ENCODE peak calls at places on chromosomes 11 and 22, in four cellular contexts. I is K562, J is GM12878, N is A549. P is an unnamed sample.

GRCh38 chr11:126140932-126141291 is 70.5 kb downstream of the RPUSD4 start:
- DNase-seq in I (no peak), N (no peak), J (no peak), P (no peak)

GRCh38 chr11:30914143-30914762 is 328.1 kb upstream of the MPPED2 start:
- DNase-seq in J (no peak), N (peak; percentile 42), I (peak; percentile 6), P (peak; percentile 16)

GRCh38 chr11:57156928-57157327 is 24.8 kb upstream of the LRRC55 start:
- DNase-seq in J (no peak), N (no peak), I (no peak), P (no peak)

GRCh38 chr22:43008509-43008908 is 6.4 kb downstream of the PACSIN2 start:
- DNase-seq in I (no peak), N (no peak), J (no peak), P (no peak)

GRCh38 chr11:2330696-2331095 is 28.9 kb downstream of the TSPAN32 start:
- DNase-seq in I (no peak), J (no peak), N (no peak), P (no peak)

GRCh38 chr22:40030026-40030756 is 35.4 kb downstream of the FAM83F start:
- DNase-seq in J (no peak), N (no peak), I (no peak), P (no peak)

GRCh38 chr11:34605481-34606325 is 15.2 kb upstream of the EHF start:
- DNase-seq in I (no peak), N (no peak), J (no peak), P (no peak)

GRCh38 chr22:42436402-42436801 is 4.2 kb upstream of the NFAM1 start:
- DNase-seq in J (no peak), I (no peak), N (no peak), P (no peak)

GRCh38 chr11:33598426-33599069 is 102.1 kb downstream of the C11orf91 start:
- DNase-seq in J (no peak), I (no peak), N (no peak), P (no peak)

GRCh38 chr11:130439876-130440275 is 8.6 kb upstream of the ADAMTS15 start:
- DNase-seq in I (no peak), N (no peak), J (no peak), P (no peak)

GRCh38 chr11:94049351-94049750 is 28.2 kb downstream of the HEPHL1 start:
- DNase-seq in I (no peak), N (no peak), J (no peak), P (no peak)

GRCh38 chr11:69382131-69383128 is 88.5 kb downstream of the MYEOV start:
- DNase-seq in J (peak; percentile 36), I (peak; percentile 97), N (no peak), P (no peak)

GRCh38 chr11:47443028-47443700 is 5.8 kb downstream of the RAPSN start:
- DNase-seq in N (peak; percentile 43), J (no peak), I (peak; percentile 22), P (no peak)

GRCh38 chr11:2129699-2130366 is 9.4 kb downstream of the IGF2 start:
- DNase-seq in I (no peak), N (no peak), J (no peak), P (no peak)

GRCh38 chr11:11600288-11600687 is 21.5 kb downstream of the GALNT18 start:
- DNase-seq in I (no peak), J (no peak), N (no peak), P (no peak)

GRCh38 chr11:48093795-48094642 is 113.7 kb downstream of the PTPRJ start:
- DNase-seq in J (no peak), I (no peak), N (no peak), P (peak; percentile 77)

GRCh38 chr11:117621226-117621625 is 175.8 kb downstream of the DSCAML1 start:
- DNase-seq in N (peak; percentile 20), J (no peak), I (peak; percentile 20), P (no peak)

GRCh38 chr11:92838655-92839334 is 130.7 kb upstream of the MTNR1B start:
- DNase-seq in J (no peak), I (no peak), N (no peak), P (no peak)

GRCh38 chr22:39593061-39593930 is 22.7 kb downstream of the CACNA1I start:
- DNase-seq in J (no peak), I (no peak), N (peak; percentile 22), P (no peak)

GRCh38 chr22:48703265-48703941 is 1124.3 kb downstream of the BRD1 start:
- DNase-seq in J (no peak), N (no peak), I (no peak), P (no peak)

GRCh38 chr11:45475135-45475534 is 189.0 kb upstream of the SYT13 start:
- DNase-seq in J (no peak), I (no peak), N (no peak), P (no peak)

GRCh38 chr11:112806876-112807275 is 154.3 kb upstream of the NCAM1 start:
- DNase-seq in I (no peak), N (no peak), J (no peak), P (no peak)

GRCh38 chr11:45097721-45098493 is 48.5 kb upstream of the PRDM11 start:
- DNase-seq in N (peak; percentile 23), I (peak; percentile 58), J (no peak), P (no peak)

GRCh38 chr11:113532697-113533424 is 57.7 kb upstream of the DRD2 start:
- DNase-seq in N (peak; percentile 52), I (peak; percentile 65), J (no peak), P (peak; percentile 46)

GRCh38 chr22:49373289-49373666 is 454.4 kb downstream of the BRD1 start:
- DNase-seq in I (no peak), J (no peak), N (no peak), P (no peak)

GRCh38 chr22:29443861-29444431 is 5.6 kb downstream of the RFPL1 start:
- DNase-seq in I (no peak), N (no peak), J (no peak), P (no peak)

GRCh38 chr22:28112548-28113043 is 193.5 kb upstream of the PITPNB start:
- DNase-seq in N (peak; percentile 47), J (no peak), I (peak; percentile 30), P (peak; percentile 25)
- TF ChIP-seq BHLHE40 in N (no peak), J (no peak), I (no peak), P (no peak)

GRCh38 chr22:38111941-38112355 is 1.5 kb upstream of the BAIAP2L2 start:
- DNase-seq in I (no peak), N (no peak), J (no peak), P (peak; percentile 39)
- TF ChIP-seq KDM1A in I (no peak), N (no peak), J (no peak), P (no peak)

GRCh38 chr11:123249354-123249753 is 54.3 kb upstream of the CLMP start:
- DNase-seq in J (no peak), I (no peak), N (no peak), P (no peak)
- TF ChIP-seq BHLHE40 in J (no peak), I (no peak), N (no peak), P (no peak)

GRCh38 chr22:25368271-25368670 is 148.8 kb downstream of the CRYBB2 start:
- DNase-seq in N (peak; percentile 11), J (no peak), I (no peak), P (no peak)
- TF ChIP-seq KDM1A in N (no peak), J (no peak), I (no peak), P (no peak)

GRCh38 chr11:29657709-29658108 is 359.1 kb downstream of the KCNA4 start:
- DNase-seq in J (no peak), N (no peak), I (no peak), P (no peak)
- TF ChIP-seq BHLHE40 in J (no peak), N (no peak), I (no peak), P (no peak)

DNA sequence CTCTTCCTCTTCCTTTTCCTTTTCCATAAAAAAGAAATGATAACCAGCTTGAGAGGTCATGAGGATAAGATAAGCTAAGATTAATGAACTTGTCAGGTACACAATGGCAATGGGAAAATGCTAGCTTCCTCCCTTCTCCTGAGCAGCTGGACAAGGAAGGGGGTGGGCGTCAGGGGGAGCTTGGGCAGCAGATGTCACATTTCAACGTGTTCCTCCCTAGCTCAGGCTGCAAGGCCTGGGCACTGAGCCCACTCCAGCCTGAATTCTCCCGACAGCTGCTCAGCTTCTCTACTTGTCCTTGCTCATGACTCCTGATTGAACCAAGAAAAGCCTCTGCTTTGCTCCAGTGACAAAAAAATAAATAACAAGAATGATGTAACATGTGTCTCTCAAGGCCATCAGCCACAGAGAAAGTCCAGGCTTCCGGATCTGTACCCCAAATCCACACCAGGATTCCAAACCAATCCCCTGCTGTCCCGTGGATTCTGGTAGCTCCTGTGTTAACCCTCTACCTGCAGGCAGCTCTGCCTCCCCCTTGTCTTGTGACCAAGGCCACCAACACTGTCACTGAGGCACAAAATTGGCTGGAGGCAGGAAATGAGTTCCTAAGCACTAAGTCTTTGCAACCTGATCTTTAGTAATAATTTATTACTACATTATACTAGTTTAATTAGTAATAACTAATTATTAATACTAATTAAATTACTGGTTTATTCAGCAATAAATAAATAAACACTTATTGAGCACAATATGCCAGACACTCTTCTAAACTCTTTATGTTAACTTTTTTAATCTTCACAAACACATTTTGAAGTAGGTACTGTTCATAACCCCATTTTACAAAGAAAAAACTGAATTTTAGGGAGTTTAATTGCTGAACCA is 146.5 kb downstream of the CCDC34 start:
- DNase-seq in J (no peak), I (no peak), N (no peak), P (no peak)
- TF ChIP-seq KDM1A in J (no peak), I (no peak), N (no peak), P (no peak)